ENCODE peak calls at places on chromosomes 16 and 17, in eight cellular contexts. One of them, this sample, is unnamed.

GRCh38 chr16:81699596-81699995 is 79.5 kb upstream of the PLCG2 start:
- DNase-seq in MM.1S: no peak
- DNase-seq in mucosa of descending colon: no peak
- DNase-seq in pancreas: no peak
- DNase-seq in right atrium auricular region: no peak
- DNase-seq in fibroblast of mammary gland: no peak
- DNase-seq in colonic mucosa: no peak
- DNase-seq in tibial artery: no peak
- DNase-seq in this sample: no peak

GRCh38 chr16:29182501-29182900 is 197.6 kb downstream of the LAT start:
- DNase-seq in fibroblast of mammary gland: no peak
- DNase-seq in colonic mucosa: no peak
- DNase-seq in mucosa of descending colon: no peak
- DNase-seq in right atrium auricular region: peak
- DNase-seq in pancreas: no peak
- DNase-seq in MM.1S: no peak
- DNase-seq in tibial artery: peak
- DNase-seq in this sample: no peak

GRCh38 chr16:78629173-78629572 is 529.7 kb downstream of the WWOX start:
- DNase-seq in right atrium auricular region: no peak
- DNase-seq in mucosa of descending colon: no peak
- DNase-seq in pancreas: no peak
- DNase-seq in fibroblast of mammary gland: no peak
- DNase-seq in MM.1S: no peak
- DNase-seq in tibial artery: no peak
- DNase-seq in colonic mucosa: no peak
- DNase-seq in this sample: no peak

GRCh38 chr17:21001111-21001812 is 41.5 kb downstream of the USP22 start:
- DNase-seq in right atrium auricular region: no peak
- DNase-seq in tibial artery: no peak
- DNase-seq in colonic mucosa: no peak
- DNase-seq in fibroblast of mammary gland: no peak
- DNase-seq in mucosa of descending colon: no peak
- DNase-seq in MM.1S: no peak
- DNase-seq in pancreas: no peak
- DNase-seq in this sample: no peak

GRCh38 chr17:72101526-72101925 is 19.3 kb upstream of the SOX9 start:
- DNase-seq in tibial artery: no peak
- DNase-seq in MM.1S: no peak
- DNase-seq in colonic mucosa: no peak
- DNase-seq in fibroblast of mammary gland: no peak
- DNase-seq in mucosa of descending colon: no peak
- DNase-seq in pancreas: no peak
- DNase-seq in right atrium auricular region: peak
- DNase-seq in this sample: no peak

GRCh38 chr17:51263001-51263400 is 2.7 kb downstream of the UTP18 start:
- DNase-seq in mucosa of descending colon: no peak
- DNase-seq in right atrium auricular region: no peak
- DNase-seq in MM.1S: no peak
- DNase-seq in fibroblast of mammary gland: no peak
- DNase-seq in pancreas: no peak
- DNase-seq in colonic mucosa: no peak
- DNase-seq in tibial artery: no peak
- DNase-seq in this sample: no peak

GRCh38 chr16:10558746-10559641 is 21.4 kb downstream of the EMP2 start:
- DNase-seq in right atrium auricular region: peak
- DNase-seq in tibial artery: peak
- DNase-seq in fibroblast of mammary gland: peak
- DNase-seq in pancreas: peak
- DNase-seq in MM.1S: no peak
- DNase-seq in colonic mucosa: peak
- DNase-seq in mucosa of descending colon: peak
- DNase-seq in this sample: no peak

GRCh38 chr16:85421338-85422123 is 191.6 kb upstream of the GSE1 start:
- DNase-seq in tibial artery: peak
- DNase-seq in mucosa of descending colon: peak
- DNase-seq in colonic mucosa: no peak
- DNase-seq in right atrium auricular region: no peak
- DNase-seq in pancreas: peak
- DNase-seq in MM.1S: no peak
- DNase-seq in fibroblast of mammary gland: no peak
- DNase-seq in this sample: no peak

GRCh38 chr17:4748687-4749086 is 9.0 kb upstream of the CXCL16 start:
- DNase-seq in mucosa of descending colon: no peak
- DNase-seq in fibroblast of mammary gland: no peak
- DNase-seq in tibial artery: no peak
- DNase-seq in MM.1S: no peak
- DNase-seq in pancreas: no peak
- DNase-seq in right atrium auricular region: no peak
- DNase-seq in colonic mucosa: no peak
- DNase-seq in this sample: no peak

GRCh38 chr16:2690852-2691251 is 8.5 kb downstream of the KCTD5 start:
- DNase-seq in mucosa of descending colon: no peak
- DNase-seq in tibial artery: no peak
- DNase-seq in pancreas: no peak
- DNase-seq in colonic mucosa: no peak
- DNase-seq in MM.1S: no peak
- DNase-seq in fibroblast of mammary gland: no peak
- DNase-seq in right atrium auricular region: no peak
- DNase-seq in this sample: no peak

GRCh38 chr17:77322284-77322533 is 181.4 kb downstream of the SEC14L1 start:
- DNase-seq in colonic mucosa: no peak
- DNase-seq in right atrium auricular region: no peak
- DNase-seq in mucosa of descending colon: no peak
- DNase-seq in fibroblast of mammary gland: no peak
- DNase-seq in tibial artery: no peak
- DNase-seq in MM.1S: no peak
- DNase-seq in pancreas: no peak
- DNase-seq in this sample: no peak

GRCh38 chr17:4520881-4521600 is 22.4 kb downstream of the SPNS2 start:
- DNase-seq in tibial artery: no peak
- DNase-seq in mucosa of descending colon: no peak
- DNase-seq in pancreas: peak
- DNase-seq in fibroblast of mammary gland: no peak
- DNase-seq in MM.1S: no peak
- DNase-seq in right atrium auricular region: no peak
- DNase-seq in colonic mucosa: no peak
- DNase-seq in this sample: no peak

GRCh38 chr17:27559506-27559931 is 71.5 kb upstream of the LGALS9 start:
- DNase-seq in MM.1S: no peak
- DNase-seq in pancreas: no peak
- DNase-seq in tibial artery: peak
- DNase-seq in colonic mucosa: peak
- DNase-seq in mucosa of descending colon: no peak
- DNase-seq in fibroblast of mammary gland: peak
- DNase-seq in right atrium auricular region: peak
- DNase-seq in this sample: no peak

GRCh38 chr17:78572277-78573205 is 4.7 kb downstream of the DNAH17 start:
- DNase-seq in mucosa of descending colon: no peak
- DNase-seq in pancreas: no peak
- DNase-seq in MM.1S: no peak
- DNase-seq in fibroblast of mammary gland: no peak
- DNase-seq in right atrium auricular region: no peak
- DNase-seq in tibial artery: no peak
- DNase-seq in colonic mucosa: no peak
- DNase-seq in this sample: no peak

GRCh38 chr16:15721018-15721417 is 71.0 kb downstream of the NDE1 start:
- DNase-seq in MM.1S: no peak
- DNase-seq in fibroblast of mammary gland: no peak
- DNase-seq in tibial artery: no peak
- DNase-seq in pancreas: no peak
- DNase-seq in colonic mucosa: no peak
- DNase-seq in right atrium auricular region: no peak
- DNase-seq in mucosa of descending colon: no peak
- DNase-seq in this sample: no peak

GRCh38 chr17:59892849-59893616 is at the start of the genes RPS6KB1 and TUBD1:
- DNase-seq in MM.1S: peak
- DNase-seq in mucosa of descending colon: peak
- DNase-seq in right atrium auricular region: peak
- DNase-seq in fibroblast of mammary gland: peak
- DNase-seq in tibial artery: peak
- DNase-seq in colonic mucosa: peak
- DNase-seq in pancreas: peak
- DNase-seq in this sample: peak

GRCh38 chr17:31869797-31870568 is 10.9 kb upstream of the COPRS start:
- DNase-seq in colonic mucosa: no peak
- DNase-seq in mucosa of descending colon: no peak
- DNase-seq in tibial artery: no peak
- DNase-seq in right atrium auricular region: no peak
- DNase-seq in fibroblast of mammary gland: no peak
- DNase-seq in pancreas: no peak
- DNase-seq in MM.1S: no peak
- DNase-seq in this sample: no peak

GRCh38 chr17:43714338-43715149 is 44.0 kb downstream of the SOST start:
- DNase-seq in mucosa of descending colon: no peak
- DNase-seq in right atrium auricular region: no peak
- DNase-seq in MM.1S: no peak
- DNase-seq in colonic mucosa: no peak
- DNase-seq in fibroblast of mammary gland: peak
- DNase-seq in pancreas: no peak
- DNase-seq in tibial artery: peak
- DNase-seq in this sample: no peak

GRCh38 chr17:32518856-32519768 is 32.3 kb downstream of the CDK5R1 start:
- DNase-seq in mucosa of descending colon: peak
- DNase-seq in colonic mucosa: peak
- DNase-seq in tibial artery: no peak
- DNase-seq in right atrium auricular region: no peak
- DNase-seq in MM.1S: no peak
- DNase-seq in fibroblast of mammary gland: peak
- DNase-seq in pancreas: peak
- DNase-seq in this sample: no peak

GRCh38 chr17:65562206-65562531 is 721 bp upstream of the AXIN2 start:
- DNase-seq in pancreas: no peak
- DNase-seq in fibroblast of mammary gland: no peak
- DNase-seq in right atrium auricular region: no peak
- DNase-seq in mucosa of descending colon: no peak
- DNase-seq in MM.1S: no peak
- DNase-seq in tibial artery: no peak
- DNase-seq in colonic mucosa: no peak
- DNase-seq in this sample: no peak
- H3K4me3 ChIP-seq in pancreas: peak
- H3K4me3 ChIP-seq in fibroblast of mammary gland: peak
- H3K4me3 ChIP-seq in right atrium auricular region: peak
- H3K4me3 ChIP-seq in mucosa of descending colon: no peak
- H3K4me3 ChIP-seq in MM.1S: peak
- H3K4me3 ChIP-seq in tibial artery: peak
- H3K4me3 ChIP-seq in colonic mucosa: peak
- H3K4me3 ChIP-seq in this sample: no peak

GRCh38 chr17:76107507-76107906 is 3.9 kb upstream of the EXOC7 start:
- DNase-seq in pancreas: no peak
- DNase-seq in mucosa of descending colon: no peak
- DNase-seq in right atrium auricular region: no peak
- DNase-seq in tibial artery: no peak
- DNase-seq in fibroblast of mammary gland: peak
- DNase-seq in colonic mucosa: no peak
- DNase-seq in MM.1S: peak
- DNase-seq in this sample: no peak

GRCh38 chr17:76104140-76104895 is 731 bp upstream of the EXOC7 start:
- DNase-seq in tibial artery: no peak
- DNase-seq in pancreas: no peak
- DNase-seq in colonic mucosa: no peak
- DNase-seq in fibroblast of mammary gland: no peak
- DNase-seq in right atrium auricular region: no peak
- DNase-seq in mucosa of descending colon: no peak
- DNase-seq in MM.1S: no peak
- DNase-seq in this sample: no peak

GRCh38 chr17:76104896-76105231 is 1.3 kb upstream of the EXOC7 start:
- DNase-seq in tibial artery: no peak
- DNase-seq in fibroblast of mammary gland: no peak
- DNase-seq in right atrium auricular region: no peak
- DNase-seq in colonic mucosa: no peak
- DNase-seq in MM.1S: no peak
- DNase-seq in mucosa of descending colon: no peak
- DNase-seq in pancreas: no peak
- DNase-seq in this sample: no peak

GRCh38 chr17:76102944-76103273 is 678 bp downstream of the EXOC7 start:
- DNase-seq in MM.1S: no peak
- DNase-seq in right atrium auricular region: no peak
- DNase-seq in mucosa of descending colon: no peak
- DNase-seq in colonic mucosa: no peak
- DNase-seq in fibroblast of mammary gland: no peak
- DNase-seq in tibial artery: no peak
- DNase-seq in pancreas: no peak
- DNase-seq in this sample: no peak

DNA sequence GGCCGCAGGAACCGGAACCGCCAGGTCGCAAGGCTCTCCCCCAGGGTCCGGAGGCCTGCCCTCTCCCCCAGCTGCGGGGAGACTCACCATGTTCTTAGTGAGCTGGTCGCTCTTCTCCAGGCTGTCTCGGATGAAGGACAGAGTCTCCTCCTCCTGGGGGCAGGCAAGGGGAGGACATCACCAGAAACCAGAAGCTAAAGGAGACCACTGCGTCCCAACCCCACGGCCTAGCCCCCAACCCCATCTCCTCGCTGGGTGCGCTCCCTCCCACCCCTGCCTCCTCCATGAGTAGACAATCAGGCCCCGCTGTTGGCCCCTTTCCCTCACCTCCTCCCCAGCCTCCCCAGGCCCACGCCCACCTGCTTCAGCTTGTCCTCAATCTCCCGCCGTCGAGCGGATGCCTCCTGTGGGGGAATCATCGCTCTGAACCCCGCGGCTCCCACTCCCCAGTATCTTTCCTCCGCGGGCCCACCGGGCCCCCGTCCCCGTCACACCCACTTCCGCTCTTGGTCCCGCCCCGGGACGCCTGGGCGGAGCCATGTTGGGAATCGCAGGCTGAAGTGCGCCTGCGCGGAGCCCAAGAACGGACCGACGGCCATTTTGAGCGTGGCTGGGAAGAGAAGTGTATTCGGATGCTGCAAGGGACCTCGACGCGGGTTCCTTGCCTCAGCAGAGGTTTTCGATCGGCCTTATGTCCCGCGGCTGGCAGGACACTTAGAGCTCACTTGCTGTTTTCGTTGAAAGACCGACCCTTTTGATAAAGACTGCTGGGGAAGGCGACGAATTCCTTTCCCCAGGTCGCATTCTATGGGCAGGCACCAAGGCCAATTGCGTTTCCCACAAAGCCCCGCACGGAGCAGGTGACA is at the start of gene EXOC7:
- DNase-seq in pancreas: peak
- DNase-seq in right atrium auricular region: peak
- DNase-seq in MM.1S: peak
- DNase-seq in mucosa of descending colon: peak
- DNase-seq in colonic mucosa: peak
- DNase-seq in tibial artery: peak
- DNase-seq in fibroblast of mammary gland: peak
- DNase-seq in this sample: peak
- TF ChIP-seq CTCF in pancreas: no peak
- TF ChIP-seq CTCF in right atrium auricular region: no peak
- TF ChIP-seq CTCF in MM.1S: peak
- TF ChIP-seq CTCF in mucosa of descending colon: no peak
- TF ChIP-seq CTCF in colonic mucosa: no peak
- TF ChIP-seq CTCF in tibial artery: no peak
- TF ChIP-seq CTCF in fibroblast of mammary gland: peak
- TF ChIP-seq CTCF in this sample: peak

GRCh38 chr17:49471089-49471683 is 23.9 kb upstream of the NGFR start:
- DNase-seq in pancreas: no peak
- DNase-seq in fibroblast of mammary gland: no peak
- DNase-seq in tibial artery: no peak
- DNase-seq in colonic mucosa: no peak
- DNase-seq in MM.1S: no peak
- DNase-seq in right atrium auricular region: no peak
- DNase-seq in mucosa of descending colon: no peak
- DNase-seq in this sample: no peak
- H3K4me3 ChIP-seq in pancreas: no peak
- H3K4me3 ChIP-seq in fibroblast of mammary gland: no peak
- H3K4me3 ChIP-seq in tibial artery: no peak
- H3K4me3 ChIP-seq in colonic mucosa: no peak
- H3K4me3 ChIP-seq in MM.1S: no peak
- H3K4me3 ChIP-seq in right atrium auricular region: no peak
- H3K4me3 ChIP-seq in mucosa of descending colon: no peak
- H3K4me3 ChIP-seq in this sample: no peak

GRCh38 chr17:15882058-15882720 is 62.7 kb upstream of the ADORA2B start:
- DNase-seq in mucosa of descending colon: no peak
- DNase-seq in MM.1S: no peak
- DNase-seq in fibroblast of mammary gland: no peak
- DNase-seq in pancreas: no peak
- DNase-seq in right atrium auricular region: no peak
- DNase-seq in tibial artery: no peak
- DNase-seq in colonic mucosa: no peak
- DNase-seq in this sample: no peak
- TF ChIP-seq CTCF in mucosa of descending colon: no peak
- TF ChIP-seq CTCF in MM.1S: no peak
- TF ChIP-seq CTCF in fibroblast of mammary gland: no peak
- TF ChIP-seq CTCF in pancreas: no peak
- TF ChIP-seq CTCF in right atrium auricular region: no peak
- TF ChIP-seq CTCF in tibial artery: no peak
- TF ChIP-seq CTCF in colonic mucosa: no peak
- TF ChIP-seq CTCF in this sample: peak